ENCODE peak calls at places on chromosomes 6 and 20, in four cellular contexts. S is HCT116, F is body of pancreas, Q is AG04449. M is an unnamed sample.

GRCh38 chr6:15419493-15419892 is 173.6 kb downstream of the JARID2 start:
- DNase-seq in S (no peak), F (no peak), Q (no peak), M (no peak)

GRCh38 chr6:29965873-29966601 is 23.7 kb downstream of the HLA-A start:
- DNase-seq in S (peak; percentile 91), F (peak; percentile 88), Q (no peak), M (no peak)

GRCh38 chr6:147930743-147931142 is 411.9 kb upstream of the SASH1 start:
- DNase-seq in S (no peak), F (no peak), Q (no peak), M (no peak)

GRCh38 chr6:138833819-138834539 is 38.1 kb downstream of the ECT2L start:
- DNase-seq in S (no peak), F (peak; percentile 21), Q (no peak), M (no peak)

GRCh38 chr20:57664924-57665588 is 44.8 kb downstream of the PMEPA1 start:
- DNase-seq in S (no peak), F (no peak), Q (no peak), M (no peak)

GRCh38 chr6:12748815-12749521 is 32.4 kb downstream of the PHACTR1 start:
- DNase-seq in S (no peak), F (no peak), Q (no peak), M (no peak)

GRCh38 chr6:105483492-105483891 is 80.6 kb upstream of the PREP start:
- DNase-seq in S (no peak), F (no peak), Q (no peak), M (no peak)

GRCh38 chr20:50187403-50188051 is 3.1 kb upstream of the CEBPB start:
- DNase-seq in S (no peak), F (no peak), Q (no peak), M (no peak)

GRCh38 chr20:23637282-23638221 is at the start of gene CST3:
- DNase-seq in S (peak; percentile 68), F (peak; percentile 90), Q (peak; percentile 9), M (peak; percentile 63)

GRCh38 chr6:80132942-80133517 is 26.6 kb downstream of the BCKDHB start:
- DNase-seq in S (peak; percentile 47), F (peak; percentile 68), Q (no peak), M (peak; percentile 16)

GRCh38 chr6:30156262-30156599 is 4.8 kb downstream of the TRIM10 start:
- DNase-seq in S (peak; percentile 82), F (peak; percentile 57), Q (no peak), M (no peak)

GRCh38 chr6:21771626-21772320 is 178.2 kb downstream of the SOX4 start:
- DNase-seq in S (no peak), F (no peak), Q (no peak), M (no peak)

GRCh38 chr20:32510601-32511357 is 74.4 kb downstream of the NOL4L start:
- DNase-seq in S (no peak), F (peak; percentile 63), Q (no peak), M (no peak)

GRCh38 chr6:33621396-33622388 is 570 bp downstream of the ITPR3 start:
- DNase-seq in S (no peak), F (peak; percentile 57), Q (no peak), M (no peak)

GRCh38 chr20:34124469-34125249 is 12.6 kb upstream of the EIF2S2 start:
- DNase-seq in S (no peak), F (no peak), Q (no peak), M (no peak)

GRCh38 chr6:118804091-118804490 is 89.9 kb upstream of the ASF1A start:
- DNase-seq in S (no peak), F (no peak), Q (no peak), M (no peak)

GRCh38 chr6:16912756-16913155 is 151.5 kb upstream of the ATXN1 start:
- DNase-seq in S (no peak), F (no peak), Q (no peak), M (no peak)

GRCh38 chr20:6692566-6693168 is 74.8 kb upstream of the BMP2 start:
- DNase-seq in S (no peak), F (no peak), Q (no peak), M (no peak)

GRCh38 chr6:40473026-40473425 is 114.1 kb downstream of the LRFN2 start:
- DNase-seq in S (no peak), F (no peak), Q (no peak), M (no peak)

GRCh38 chr20:10541668-10542411 is 106.7 kb downstream of the SLX4IP start:
- DNase-seq in S (no peak), F (no peak), Q (no peak), M (no peak)

GRCh38 chr6:89299451-89299850 is 15.6 kb downstream of the GABRR2 start:
- DNase-seq in S (peak; percentile 21), F (no peak), Q (no peak), M (no peak)
- TF ChIP-seq CTCF in S (peak; percentile 30), F (no peak), Q (peak; percentile 6), M (no peak)

GRCh38 chr6:152378154-152378553 is 259.0 kb downstream of the SYNE1 start:
- DNase-seq in S (no peak), F (no peak), Q (no peak), M (no peak)
- H3K4me3 ChIP-seq in S (no peak overlapping the region), F (no peak overlapping the region), Q (peak overlapping the region; percentile 75), M (peak overlapping the region; percentile 36)

GRCh38 chr20:56501116-56501515 is 23.4 kb upstream of the FAM209A start:
- DNase-seq in S (no peak), F (no peak), Q (no peak), M (no peak)

GRCh38 chr20:56503911-56504310 is 20.6 kb upstream of the FAM209A start:
- DNase-seq in S (no peak), F (no peak), Q (no peak), M (no peak)

GRCh38 chr20:56506103-56506502 is 18.4 kb upstream of the FAM209A start:
- DNase-seq in S (no peak), F (no peak), Q (no peak), M (no peak)

DNA sequence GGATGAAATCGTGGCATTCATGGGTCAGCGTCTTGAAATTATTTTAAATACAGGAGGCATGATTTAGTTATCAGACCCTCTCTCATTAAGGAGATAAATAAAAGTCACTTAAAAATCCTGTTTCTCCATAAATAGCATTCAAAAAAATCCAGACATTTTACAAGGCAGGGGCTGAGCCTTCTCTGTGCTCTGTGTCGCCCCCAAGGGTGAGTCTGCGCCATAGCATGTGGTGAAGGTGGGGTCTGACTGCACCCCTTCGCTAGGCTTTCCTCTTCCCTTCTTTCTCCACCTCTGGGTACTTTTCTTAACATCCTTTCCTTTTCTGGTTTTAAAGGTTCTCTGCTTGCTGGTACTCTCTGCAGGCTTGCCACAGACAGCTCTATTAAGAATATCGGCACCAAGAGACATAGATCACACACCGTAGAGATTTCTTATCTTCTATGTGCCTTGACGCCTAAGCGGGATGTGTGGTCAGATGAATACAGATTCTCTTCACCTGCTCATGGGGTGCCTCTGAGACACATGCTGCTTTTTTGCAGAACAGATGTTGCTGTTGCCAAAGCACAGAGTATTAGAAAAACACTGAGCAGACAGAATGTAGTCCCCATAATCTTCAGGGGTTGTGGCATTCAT is 20.1 kb upstream of the FAM209A start:
- DNase-seq in S (no peak), F (no peak), Q (no peak), M (no peak)
- TF ChIP-seq CTCF in S (no peak), F (no peak), Q (peak; percentile 42), M (peak; percentile 58)

GRCh38 chr6:159438106-159438505 is 254.9 kb downstream of the SOD2 start:
- DNase-seq in S (no peak), F (no peak), Q (no peak), M (no peak)
- H3K4me3 ChIP-seq in S (no peak overlapping the region), F (no peak overlapping the region), Q (no peak overlapping the region), M (no peak overlapping the region)

GRCh38 chr6:97437087-97437486 is 154.1 kb upstream of the MMS22L start:
- DNase-seq in S (peak; percentile 19), F (no peak), Q (no peak), M (no peak)
- TF ChIP-seq CTCF in S (peak; percentile 49), F (peak; percentile 42), Q (peak; percentile 73), M (peak; percentile 95)

GRCh38 chr6:37943436-37944058 is 124.0 kb downstream of the ZFAND3 start:
- DNase-seq in S (no peak), F (no peak), Q (no peak), M (no peak)
- H3K4me3 ChIP-seq in S (no peak overlapping the region), F (no peak overlapping the region), Q (no peak overlapping the region), M (no peak overlapping the region)

GRCh38 chr6:36738108-36738507 is 40.5 kb downstream of the RAB44 start:
- DNase-seq in S (no peak), F (no peak), Q (no peak), M (no peak)

GRCh38 chr6:36734486-36735060 is 36.9 kb downstream of the RAB44 start:
- DNase-seq in S (no peak), F (no peak), Q (no peak), M (no peak)

GRCh38 chr6:36737043-36737785 is 39.6 kb downstream of the RAB44 start:
- DNase-seq in S (no peak), F (no peak), Q (no peak), M (no peak)

GRCh38 chr6:36733300-36733699 is 35.7 kb downstream of the RAB44 start:
- DNase-seq in S (no peak), F (no peak), Q (no peak), M (no peak)

DNA sequence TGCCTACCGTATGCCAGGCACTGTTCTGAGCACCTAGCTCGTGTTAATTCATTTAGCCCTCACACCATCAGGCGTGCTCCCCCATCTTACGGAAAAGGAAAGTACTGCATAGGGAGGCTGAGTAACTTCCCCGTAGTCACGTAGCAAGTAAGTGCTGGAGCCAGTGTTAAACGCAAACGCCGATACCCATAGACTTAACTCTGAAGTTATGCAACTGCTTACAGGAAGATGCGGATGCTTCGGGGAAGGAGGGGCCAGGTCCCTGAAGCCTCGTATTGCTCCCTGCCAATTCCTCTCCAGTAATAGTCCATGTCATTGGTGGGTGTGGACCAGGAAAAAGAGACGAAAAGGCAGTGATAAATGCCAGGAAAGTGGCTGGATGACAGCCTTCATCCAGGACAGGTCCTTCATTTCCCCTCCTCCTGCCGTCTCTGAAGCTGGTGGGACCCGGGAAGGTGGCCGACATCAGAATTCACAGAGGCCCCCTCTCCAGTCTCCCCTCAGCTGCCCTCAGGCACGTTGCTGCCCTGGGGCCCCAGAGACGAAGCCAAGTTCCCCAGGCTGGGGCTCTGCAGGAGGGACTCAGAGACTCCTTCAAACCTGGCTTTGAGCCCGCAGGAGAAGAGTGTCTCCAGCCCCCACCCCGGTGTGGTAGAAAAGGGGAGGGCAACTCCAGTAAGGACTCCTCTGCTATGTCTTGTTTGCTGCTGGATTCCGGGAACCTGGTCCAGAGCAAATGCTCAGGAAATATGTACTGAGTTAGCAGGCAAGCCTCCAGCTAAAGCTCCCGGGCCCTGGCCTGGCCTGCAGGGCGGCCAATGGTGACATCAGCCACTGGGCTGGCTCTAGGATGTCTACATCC is 37.7 kb downstream of the RAB44 start:
- DNase-seq in S (no peak), F (peak; percentile 63), Q (peak; percentile 91), M (peak; percentile 63)
- TF ChIP-seq CTCF in S (no peak), F (no peak), Q (peak; percentile 23), M (peak; percentile 22)

GRCh38 chr6:166253277-166254229 is 54.6 kb downstream of the PRR18 start:
- DNase-seq in S (no peak), F (peak; percentile 44), Q (no peak), M (no peak)
- H3K4me3 ChIP-seq in S (no peak overlapping the region), F (peak overlapping the region; percentile 5), Q (no peak overlapping the region), M (no peak overlapping the region)

M was measured in AG04450.